ENCODE peak calls at places on chromosome 5, in ten cellular contexts. One of them, this sample, is unnamed.

GRCh38 chr5:79567926-79568549 is 44.2 kb upstream of the TENT2 start:
- DNase-seq in kidney epithelial cell: no peak
- DNase-seq in Calu3: no peak
- DNase-seq in H54: no peak
- DNase-seq in stimulated activated CD4-positive, alpha-beta T cell treated with anti-CD3 and anti-CD28 coated beads, TNF-alpha, amount 100 ng/mL, for 4 hours: no peak
- DNase-seq in non-pigmented ciliary epithelial cell: no peak
- DNase-seq in mammary epithelial cell: no peak
- DNase-seq in T-helper 2 cell: no peak
- DNase-seq in smooth muscle cell of the brain vasculature: no peak
- DNase-seq in midbrain: no peak
- DNase-seq in this sample: no peak

GRCh38 chr5:37735649-37736347 is 104.0 kb downstream of the GDNF start:
- DNase-seq in stimulated activated CD4-positive, alpha-beta T cell treated with anti-CD3 and anti-CD28 coated beads, TNF-alpha, amount 100 ng/mL, for 4 hours: no peak
- DNase-seq in non-pigmented ciliary epithelial cell: no peak
- DNase-seq in kidney epithelial cell: no peak
- DNase-seq in T-helper 2 cell: no peak
- DNase-seq in Calu3: no peak
- DNase-seq in H54: no peak
- DNase-seq in mammary epithelial cell: no peak
- DNase-seq in smooth muscle cell of the brain vasculature: no peak
- DNase-seq in midbrain: peak
- DNase-seq in this sample: no peak

GRCh38 chr5:74766348-74766886 is 500 bp downstream of the GFM2 start:
- DNase-seq in midbrain: peak
- DNase-seq in mammary epithelial cell: peak
- DNase-seq in Calu3: peak
- DNase-seq in H54: no peak
- DNase-seq in non-pigmented ciliary epithelial cell: no peak
- DNase-seq in stimulated activated CD4-positive, alpha-beta T cell treated with anti-CD3 and anti-CD28 coated beads, TNF-alpha, amount 100 ng/mL, for 4 hours: no peak
- DNase-seq in smooth muscle cell of the brain vasculature: peak
- DNase-seq in kidney epithelial cell: no peak
- DNase-seq in T-helper 2 cell: peak
- DNase-seq in this sample: no peak

GRCh38 chr5:85096426-85096825 is 711.7 kb upstream of the EDIL3 start:
- DNase-seq in kidney epithelial cell: no peak
- DNase-seq in stimulated activated CD4-positive, alpha-beta T cell treated with anti-CD3 and anti-CD28 coated beads, TNF-alpha, amount 100 ng/mL, for 4 hours: no peak
- DNase-seq in mammary epithelial cell: no peak
- DNase-seq in T-helper 2 cell: no peak
- DNase-seq in smooth muscle cell of the brain vasculature: no peak
- DNase-seq in Calu3: no peak
- DNase-seq in non-pigmented ciliary epithelial cell: no peak
- DNase-seq in H54: no peak
- DNase-seq in midbrain: no peak
- DNase-seq in this sample: no peak

GRCh38 chr5:107253246-107253645 is 417.5 kb downstream of the EFNA5 start:
- DNase-seq in stimulated activated CD4-positive, alpha-beta T cell treated with anti-CD3 and anti-CD28 coated beads, TNF-alpha, amount 100 ng/mL, for 4 hours: no peak
- DNase-seq in Calu3: no peak
- DNase-seq in H54: no peak
- DNase-seq in T-helper 2 cell: no peak
- DNase-seq in mammary epithelial cell: no peak
- DNase-seq in midbrain: no peak
- DNase-seq in smooth muscle cell of the brain vasculature: no peak
- DNase-seq in non-pigmented ciliary epithelial cell: no peak
- DNase-seq in kidney epithelial cell: peak
- DNase-seq in this sample: no peak

GRCh38 chr5:126503602-126504104 is 80.4 kb downstream of the GRAMD2B start:
- DNase-seq in non-pigmented ciliary epithelial cell: no peak
- DNase-seq in kidney epithelial cell: no peak
- DNase-seq in midbrain: peak
- DNase-seq in T-helper 2 cell: no peak
- DNase-seq in mammary epithelial cell: no peak
- DNase-seq in Calu3: no peak
- DNase-seq in smooth muscle cell of the brain vasculature: no peak
- DNase-seq in H54: no peak
- DNase-seq in stimulated activated CD4-positive, alpha-beta T cell treated with anti-CD3 and anti-CD28 coated beads, TNF-alpha, amount 100 ng/mL, for 4 hours: no peak
- DNase-seq in this sample: no peak

GRCh38 chr5:136999787-137000186 is 499.3 kb downstream of the SPOCK1 start:
- DNase-seq in midbrain: no peak
- DNase-seq in H54: no peak
- DNase-seq in Calu3: no peak
- DNase-seq in stimulated activated CD4-positive, alpha-beta T cell treated with anti-CD3 and anti-CD28 coated beads, TNF-alpha, amount 100 ng/mL, for 4 hours: no peak
- DNase-seq in T-helper 2 cell: no peak
- DNase-seq in non-pigmented ciliary epithelial cell: no peak
- DNase-seq in smooth muscle cell of the brain vasculature: no peak
- DNase-seq in kidney epithelial cell: no peak
- DNase-seq in mammary epithelial cell: no peak
- DNase-seq in this sample: no peak

GRCh38 chr5:170554566-170555267 is 50.9 kb downstream of the KCNIP1 start:
- DNase-seq in non-pigmented ciliary epithelial cell: no peak
- DNase-seq in smooth muscle cell of the brain vasculature: no peak
- DNase-seq in mammary epithelial cell: no peak
- DNase-seq in kidney epithelial cell: no peak
- DNase-seq in Calu3: no peak
- DNase-seq in midbrain: no peak
- DNase-seq in T-helper 2 cell: no peak
- DNase-seq in H54: no peak
- DNase-seq in stimulated activated CD4-positive, alpha-beta T cell treated with anti-CD3 and anti-CD28 coated beads, TNF-alpha, amount 100 ng/mL, for 4 hours: no peak
- DNase-seq in this sample: no peak

GRCh38 chr5:169826618-169827017 is 153.7 kb downstream of the INSYN2B start:
- DNase-seq in T-helper 2 cell: no peak
- DNase-seq in non-pigmented ciliary epithelial cell: no peak
- DNase-seq in mammary epithelial cell: no peak
- DNase-seq in midbrain: no peak
- DNase-seq in kidney epithelial cell: no peak
- DNase-seq in Calu3: no peak
- DNase-seq in H54: no peak
- DNase-seq in smooth muscle cell of the brain vasculature: no peak
- DNase-seq in stimulated activated CD4-positive, alpha-beta T cell treated with anti-CD3 and anti-CD28 coated beads, TNF-alpha, amount 100 ng/mL, for 4 hours: no peak
- DNase-seq in this sample: no peak

GRCh38 chr5:139392678-139393496 is 2.0 kb downstream of the PROB1 start:
- DNase-seq in kidney epithelial cell: no peak
- DNase-seq in Calu3: peak
- DNase-seq in T-helper 2 cell: peak
- DNase-seq in non-pigmented ciliary epithelial cell: no peak
- DNase-seq in stimulated activated CD4-positive, alpha-beta T cell treated with anti-CD3 and anti-CD28 coated beads, TNF-alpha, amount 100 ng/mL, for 4 hours: peak
- DNase-seq in H54: no peak
- DNase-seq in mammary epithelial cell: no peak
- DNase-seq in smooth muscle cell of the brain vasculature: no peak
- DNase-seq in midbrain: no peak
- DNase-seq in this sample: peak

GRCh38 chr5:158020555-158021418 is 161.8 kb upstream of the CLINT1 start:
- DNase-seq in Calu3: no peak
- DNase-seq in mammary epithelial cell: no peak
- DNase-seq in kidney epithelial cell: no peak
- DNase-seq in H54: no peak
- DNase-seq in smooth muscle cell of the brain vasculature: no peak
- DNase-seq in midbrain: no peak
- DNase-seq in T-helper 2 cell: no peak
- DNase-seq in non-pigmented ciliary epithelial cell: no peak
- DNase-seq in stimulated activated CD4-positive, alpha-beta T cell treated with anti-CD3 and anti-CD28 coated beads, TNF-alpha, amount 100 ng/mL, for 4 hours: no peak
- DNase-seq in this sample: no peak

GRCh38 chr5:39730011-39730410 is 305.2 kb upstream of the DAB2 start:
- DNase-seq in H54: no peak
- DNase-seq in midbrain: no peak
- DNase-seq in smooth muscle cell of the brain vasculature: no peak
- DNase-seq in kidney epithelial cell: no peak
- DNase-seq in stimulated activated CD4-positive, alpha-beta T cell treated with anti-CD3 and anti-CD28 coated beads, TNF-alpha, amount 100 ng/mL, for 4 hours: no peak
- DNase-seq in non-pigmented ciliary epithelial cell: no peak
- DNase-seq in T-helper 2 cell: no peak
- DNase-seq in Calu3: no peak
- DNase-seq in mammary epithelial cell: no peak
- DNase-seq in this sample: no peak

GRCh38 chr5:170287532-170287931 is 10.0 kb downstream of the LCP2 start:
- DNase-seq in non-pigmented ciliary epithelial cell: no peak
- DNase-seq in smooth muscle cell of the brain vasculature: peak
- DNase-seq in kidney epithelial cell: no peak
- DNase-seq in mammary epithelial cell: no peak
- DNase-seq in T-helper 2 cell: peak
- DNase-seq in Calu3: no peak
- DNase-seq in H54: no peak
- DNase-seq in midbrain: no peak
- DNase-seq in stimulated activated CD4-positive, alpha-beta T cell treated with anti-CD3 and anti-CD28 coated beads, TNF-alpha, amount 100 ng/mL, for 4 hours: no peak
- DNase-seq in this sample: no peak

GRCh38 chr5:132481243-132482211 is 9.0 kb downstream of the IRF1 start:
- DNase-seq in mammary epithelial cell: no peak
- DNase-seq in smooth muscle cell of the brain vasculature: no peak
- DNase-seq in stimulated activated CD4-positive, alpha-beta T cell treated with anti-CD3 and anti-CD28 coated beads, TNF-alpha, amount 100 ng/mL, for 4 hours: no peak
- DNase-seq in Calu3: no peak
- DNase-seq in kidney epithelial cell: no peak
- DNase-seq in midbrain: no peak
- DNase-seq in H54: no peak
- DNase-seq in T-helper 2 cell: no peak
- DNase-seq in non-pigmented ciliary epithelial cell: no peak
- DNase-seq in this sample: no peak

GRCh38 chr5:10885026-10885425 is 124.0 kb upstream of the DAP start:
- DNase-seq in H54: peak
- DNase-seq in non-pigmented ciliary epithelial cell: peak
- DNase-seq in stimulated activated CD4-positive, alpha-beta T cell treated with anti-CD3 and anti-CD28 coated beads, TNF-alpha, amount 100 ng/mL, for 4 hours: no peak
- DNase-seq in smooth muscle cell of the brain vasculature: no peak
- DNase-seq in kidney epithelial cell: peak
- DNase-seq in mammary epithelial cell: peak
- DNase-seq in T-helper 2 cell: no peak
- DNase-seq in Calu3: no peak
- DNase-seq in midbrain: no peak
- DNase-seq in this sample: no peak

GRCh38 chr5:167657016-167657415 is 634.4 kb upstream of the WWC1 start:
- DNase-seq in mammary epithelial cell: no peak
- DNase-seq in smooth muscle cell of the brain vasculature: no peak
- DNase-seq in non-pigmented ciliary epithelial cell: no peak
- DNase-seq in T-helper 2 cell: no peak
- DNase-seq in stimulated activated CD4-positive, alpha-beta T cell treated with anti-CD3 and anti-CD28 coated beads, TNF-alpha, amount 100 ng/mL, for 4 hours: no peak
- DNase-seq in H54: no peak
- DNase-seq in midbrain: no peak
- DNase-seq in kidney epithelial cell: no peak
- DNase-seq in Calu3: no peak
- DNase-seq in this sample: no peak

GRCh38 chr5:93381057-93381456 is 200.0 kb downstream of the NR2F1-AS1 start:
- DNase-seq in H54: no peak
- DNase-seq in non-pigmented ciliary epithelial cell: no peak
- DNase-seq in stimulated activated CD4-positive, alpha-beta T cell treated with anti-CD3 and anti-CD28 coated beads, TNF-alpha, amount 100 ng/mL, for 4 hours: no peak
- DNase-seq in mammary epithelial cell: no peak
- DNase-seq in kidney epithelial cell: no peak
- DNase-seq in midbrain: no peak
- DNase-seq in Calu3: no peak
- DNase-seq in smooth muscle cell of the brain vasculature: peak
- DNase-seq in T-helper 2 cell: no peak
- DNase-seq in this sample: no peak

GRCh38 chr5:2134543-2135299 is 252.0 kb upstream of the IRX4 start:
- DNase-seq in kidney epithelial cell: no peak
- DNase-seq in mammary epithelial cell: no peak
- DNase-seq in non-pigmented ciliary epithelial cell: no peak
- DNase-seq in T-helper 2 cell: no peak
- DNase-seq in H54: no peak
- DNase-seq in midbrain: no peak
- DNase-seq in stimulated activated CD4-positive, alpha-beta T cell treated with anti-CD3 and anti-CD28 coated beads, TNF-alpha, amount 100 ng/mL, for 4 hours: no peak
- DNase-seq in Calu3: no peak
- DNase-seq in smooth muscle cell of the brain vasculature: no peak
- DNase-seq in this sample: no peak

GRCh38 chr5:108168915-108169314 is 213.0 kb downstream of the FBXL17 start:
- DNase-seq in smooth muscle cell of the brain vasculature: no peak
- DNase-seq in stimulated activated CD4-positive, alpha-beta T cell treated with anti-CD3 and anti-CD28 coated beads, TNF-alpha, amount 100 ng/mL, for 4 hours: no peak
- DNase-seq in non-pigmented ciliary epithelial cell: no peak
- DNase-seq in H54: no peak
- DNase-seq in T-helper 2 cell: no peak
- DNase-seq in kidney epithelial cell: no peak
- DNase-seq in Calu3: no peak
- DNase-seq in mammary epithelial cell: peak
- DNase-seq in midbrain: peak
- DNase-seq in this sample: no peak

GRCh38 chr5:62509823-62510222 is 68.8 kb upstream of the LRRC70 start:
- DNase-seq in kidney epithelial cell: no peak
- DNase-seq in stimulated activated CD4-positive, alpha-beta T cell treated with anti-CD3 and anti-CD28 coated beads, TNF-alpha, amount 100 ng/mL, for 4 hours: no peak
- DNase-seq in T-helper 2 cell: no peak
- DNase-seq in smooth muscle cell of the brain vasculature: no peak
- DNase-seq in H54: no peak
- DNase-seq in non-pigmented ciliary epithelial cell: no peak
- DNase-seq in mammary epithelial cell: no peak
- DNase-seq in Calu3: no peak
- DNase-seq in midbrain: no peak
- DNase-seq in this sample: no peak

GRCh38 chr5:83029912-83030311 is 47.3 kb downstream of the TMEM167A start:
- DNase-seq in stimulated activated CD4-positive, alpha-beta T cell treated with anti-CD3 and anti-CD28 coated beads, TNF-alpha, amount 100 ng/mL, for 4 hours: no peak
- DNase-seq in kidney epithelial cell: peak
- DNase-seq in T-helper 2 cell: no peak
- DNase-seq in mammary epithelial cell: peak
- DNase-seq in H54: no peak
- DNase-seq in Calu3: no peak
- DNase-seq in midbrain: no peak
- DNase-seq in non-pigmented ciliary epithelial cell: peak
- DNase-seq in smooth muscle cell of the brain vasculature: no peak
- DNase-seq in this sample: no peak

GRCh38 chr5:30194595-30194994 is 998.9 kb upstream of the CDH6 start:
- DNase-seq in mammary epithelial cell: no peak
- DNase-seq in H54: no peak
- DNase-seq in non-pigmented ciliary epithelial cell: no peak
- DNase-seq in midbrain: no peak
- DNase-seq in stimulated activated CD4-positive, alpha-beta T cell treated with anti-CD3 and anti-CD28 coated beads, TNF-alpha, amount 100 ng/mL, for 4 hours: no peak
- DNase-seq in kidney epithelial cell: no peak
- DNase-seq in T-helper 2 cell: no peak
- DNase-seq in smooth muscle cell of the brain vasculature: no peak
- DNase-seq in Calu3: no peak
- DNase-seq in this sample: no peak

GRCh38 chr5:139650689-139651501 is 2.7 kb downstream of the CXXC5 start:
- DNase-seq in kidney epithelial cell: no peak
- DNase-seq in Calu3: peak
- DNase-seq in stimulated activated CD4-positive, alpha-beta T cell treated with anti-CD3 and anti-CD28 coated beads, TNF-alpha, amount 100 ng/mL, for 4 hours: no peak
- DNase-seq in smooth muscle cell of the brain vasculature: no peak
- DNase-seq in mammary epithelial cell: no peak
- DNase-seq in H54: no peak
- DNase-seq in T-helper 2 cell: no peak
- DNase-seq in non-pigmented ciliary epithelial cell: no peak
- DNase-seq in midbrain: peak
- DNase-seq in this sample: no peak

GRCh38 chr5:77778398-77778797 is 2.3 kb upstream of the TBCA start:
- DNase-seq in non-pigmented ciliary epithelial cell: no peak
- DNase-seq in mammary epithelial cell: no peak
- DNase-seq in T-helper 2 cell: no peak
- DNase-seq in Calu3: no peak
- DNase-seq in kidney epithelial cell: no peak
- DNase-seq in H54: no peak
- DNase-seq in smooth muscle cell of the brain vasculature: no peak
- DNase-seq in stimulated activated CD4-positive, alpha-beta T cell treated with anti-CD3 and anti-CD28 coated beads, TNF-alpha, amount 100 ng/mL, for 4 hours: no peak
- DNase-seq in midbrain: no peak
- DNase-seq in this sample: no peak

GRCh38 chr5:169268019-169268418 is 32.9 kb downstream of the SLIT3 start:
- DNase-seq in kidney epithelial cell: no peak
- DNase-seq in non-pigmented ciliary epithelial cell: no peak
- DNase-seq in T-helper 2 cell: no peak
- DNase-seq in midbrain: no peak
- DNase-seq in smooth muscle cell of the brain vasculature: no peak
- DNase-seq in mammary epithelial cell: peak
- DNase-seq in Calu3: no peak
- DNase-seq in H54: no peak
- DNase-seq in stimulated activated CD4-positive, alpha-beta T cell treated with anti-CD3 and anti-CD28 coated beads, TNF-alpha, amount 100 ng/mL, for 4 hours: no peak
- DNase-seq in this sample: no peak

GRCh38 chr5:181189962-181190710 is 14.9 kb downstream of the TRIM7 start:
- DNase-seq in kidney epithelial cell: no peak
- DNase-seq in Calu3: no peak
- DNase-seq in H54: no peak
- DNase-seq in midbrain: no peak
- DNase-seq in T-helper 2 cell: peak
- DNase-seq in mammary epithelial cell: no peak
- DNase-seq in smooth muscle cell of the brain vasculature: no peak
- DNase-seq in stimulated activated CD4-positive, alpha-beta T cell treated with anti-CD3 and anti-CD28 coated beads, TNF-alpha, amount 100 ng/mL, for 4 hours: no peak
- DNase-seq in non-pigmented ciliary epithelial cell: no peak
- DNase-seq in this sample: no peak

GRCh38 chr5:109877670-109878045 is 187.9 kb downstream of the MAN2A1 start:
- DNase-seq in Calu3: no peak
- DNase-seq in non-pigmented ciliary epithelial cell: no peak
- DNase-seq in kidney epithelial cell: no peak
- DNase-seq in T-helper 2 cell: no peak
- DNase-seq in smooth muscle cell of the brain vasculature: no peak
- DNase-seq in stimulated activated CD4-positive, alpha-beta T cell treated with anti-CD3 and anti-CD28 coated beads, TNF-alpha, amount 100 ng/mL, for 4 hours: no peak
- DNase-seq in H54: no peak
- DNase-seq in midbrain: no peak
- DNase-seq in mammary epithelial cell: peak
- DNase-seq in this sample: no peak

This sample was measured in activated T-helper 9 cell treated with anti-CD3 and anti-CD28 coated beads, Interleukin-2, amount 50 U/mL, for 16 hours.